ENCODE peak calls at places on chromosomes 4 and X, in nine cellular contexts. One of them, this sample, is unnamed.

GRCh38 chrX:111646515-111646914 is 34.5 kb upstream of the ALG13 start:
- DNase-seq in cardiac fibroblast: no peak
- DNase-seq in kidney epithelial cell: no peak
- DNase-seq in choroid plexus epithelial cell: no peak
- DNase-seq in ovary: no peak
- DNase-seq in A673: no peak
- DNase-seq in pancreas: no peak
- DNase-seq in fibroblast of lung: no peak
- DNase-seq in left ventricle myocardium inferior: no peak
- DNase-seq in this sample: no peak

GRCh38 chrX:5236096-5236495 is 992.6 kb downstream of the NLGN4X start:
- DNase-seq in cardiac fibroblast: no peak
- DNase-seq in kidney epithelial cell: no peak
- DNase-seq in choroid plexus epithelial cell: no peak
- DNase-seq in ovary: no peak
- DNase-seq in A673: peak
- DNase-seq in pancreas: no peak
- DNase-seq in fibroblast of lung: no peak
- DNase-seq in left ventricle myocardium inferior: no peak
- DNase-seq in this sample: no peak

GRCh38 chr4:14701896-14702295 is 300.4 kb upstream of the CPEB2 start:
- DNase-seq in cardiac fibroblast: peak
- DNase-seq in kidney epithelial cell: no peak
- DNase-seq in choroid plexus epithelial cell: peak
- DNase-seq in ovary: no peak
- DNase-seq in A673: peak
- DNase-seq in pancreas: peak
- DNase-seq in fibroblast of lung: no peak
- DNase-seq in left ventricle myocardium inferior: no peak
- DNase-seq in this sample: no peak

GRCh38 chr4:166941629-166942028 is 292.7 kb downstream of the SPOCK3 start:
- DNase-seq in cardiac fibroblast: no peak
- DNase-seq in kidney epithelial cell: no peak
- DNase-seq in choroid plexus epithelial cell: peak
- DNase-seq in ovary: no peak
- DNase-seq in A673: no peak
- DNase-seq in pancreas: no peak
- DNase-seq in fibroblast of lung: no peak
- DNase-seq in left ventricle myocardium inferior: no peak
- DNase-seq in this sample: no peak

GRCh38 chr4:57424231-57424897 is 314.2 kb upstream of the IGFBP7 start:
- DNase-seq in cardiac fibroblast: peak
- DNase-seq in kidney epithelial cell: peak
- DNase-seq in choroid plexus epithelial cell: peak
- DNase-seq in ovary: no peak
- DNase-seq in A673: no peak
- DNase-seq in pancreas: peak
- DNase-seq in fibroblast of lung: peak
- DNase-seq in left ventricle myocardium inferior: no peak
- DNase-seq in this sample: peak

GRCh38 chr4:14218641-14219040 is 591.1 kb upstream of the BOD1L1 start:
- DNase-seq in cardiac fibroblast: no peak
- DNase-seq in kidney epithelial cell: no peak
- DNase-seq in choroid plexus epithelial cell: no peak
- DNase-seq in ovary: no peak
- DNase-seq in A673: peak
- DNase-seq in pancreas: peak
- DNase-seq in fibroblast of lung: no peak
- DNase-seq in left ventricle myocardium inferior: no peak
- DNase-seq in this sample: no peak

GRCh38 chr4:78551420-78552351 is at the start of gene ANXA3:
- DNase-seq in cardiac fibroblast: no peak
- DNase-seq in kidney epithelial cell: no peak
- DNase-seq in choroid plexus epithelial cell: no peak
- DNase-seq in ovary: no peak
- DNase-seq in A673: no peak
- DNase-seq in pancreas: peak
- DNase-seq in fibroblast of lung: no peak
- DNase-seq in left ventricle myocardium inferior: peak
- DNase-seq in this sample: no peak

GRCh38 chr4:8581094-8581861 is 1.1 kb downstream of the GPR78 start:
- DNase-seq in cardiac fibroblast: no peak
- DNase-seq in kidney epithelial cell: no peak
- DNase-seq in choroid plexus epithelial cell: no peak
- DNase-seq in ovary: no peak
- DNase-seq in A673: no peak
- DNase-seq in pancreas: no peak
- DNase-seq in fibroblast of lung: no peak
- DNase-seq in left ventricle myocardium inferior: no peak
- DNase-seq in this sample: no peak

GRCh38 chr4:19850909-19851308 is 400.8 kb upstream of the SLIT2 start:
- DNase-seq in cardiac fibroblast: peak
- DNase-seq in kidney epithelial cell: peak
- DNase-seq in choroid plexus epithelial cell: peak
- DNase-seq in ovary: no peak
- DNase-seq in A673: peak
- DNase-seq in pancreas: no peak
- DNase-seq in fibroblast of lung: peak
- DNase-seq in left ventricle myocardium inferior: no peak
- DNase-seq in this sample: peak

GRCh38 chrX:148928803-148929202 is 428.4 kb downstream of the AFF2 start:
- DNase-seq in cardiac fibroblast: peak
- DNase-seq in kidney epithelial cell: peak
- DNase-seq in choroid plexus epithelial cell: peak
- DNase-seq in ovary: no peak
- DNase-seq in A673: no peak
- DNase-seq in pancreas: no peak
- DNase-seq in fibroblast of lung: no peak
- DNase-seq in left ventricle myocardium inferior: no peak
- DNase-seq in this sample: peak

GRCh38 chr4:80471701-80472100 is 136.2 kb downstream of the CFAP299 start:
- DNase-seq in cardiac fibroblast: peak
- DNase-seq in kidney epithelial cell: peak
- DNase-seq in choroid plexus epithelial cell: peak
- DNase-seq in ovary: no peak
- DNase-seq in A673: no peak
- DNase-seq in pancreas: peak
- DNase-seq in fibroblast of lung: peak
- DNase-seq in left ventricle myocardium inferior: no peak
- DNase-seq in this sample: peak

GRCh38 chr4:47372561-47372960 is 90.9 kb downstream of the COMMD8 start:
- DNase-seq in cardiac fibroblast: no peak
- DNase-seq in kidney epithelial cell: no peak
- DNase-seq in choroid plexus epithelial cell: peak
- DNase-seq in ovary: no peak
- DNase-seq in A673: no peak
- DNase-seq in pancreas: no peak
- DNase-seq in fibroblast of lung: no peak
- DNase-seq in left ventricle myocardium inferior: no peak
- DNase-seq in this sample: no peak

GRCh38 chrX:40176979-40177430 is 79.2 kb upstream of the BCOR start:
- DNase-seq in cardiac fibroblast: no peak
- DNase-seq in kidney epithelial cell: no peak
- DNase-seq in choroid plexus epithelial cell: peak
- DNase-seq in ovary: peak
- DNase-seq in A673: no peak
- DNase-seq in pancreas: peak
- DNase-seq in fibroblast of lung: no peak
- DNase-seq in left ventricle myocardium inferior: no peak
- DNase-seq in this sample: no peak
- H3K4me3 ChIP-seq in cardiac fibroblast: peak
- H3K4me3 ChIP-seq in kidney epithelial cell: peak
- H3K4me3 ChIP-seq in choroid plexus epithelial cell: peak
- H3K4me3 ChIP-seq in ovary: peak
- H3K4me3 ChIP-seq in A673: peak
- H3K4me3 ChIP-seq in pancreas: no peak
- H3K4me3 ChIP-seq in fibroblast of lung: no peak
- H3K4me3 ChIP-seq in left ventricle myocardium inferior: peak
- H3K4me3 ChIP-seq in this sample: peak

GRCh38 chrX:46624090-46624786 is 50.7 kb downstream of the CHST7 start:
- DNase-seq in cardiac fibroblast: no peak
- DNase-seq in kidney epithelial cell: no peak
- DNase-seq in choroid plexus epithelial cell: no peak
- DNase-seq in ovary: no peak
- DNase-seq in A673: no peak
- DNase-seq in pancreas: no peak
- DNase-seq in fibroblast of lung: no peak
- DNase-seq in left ventricle myocardium inferior: no peak
- DNase-seq in this sample: no peak

GRCh38 chrX:46626566-46626965 is 53.0 kb downstream of the CHST7 start:
- DNase-seq in cardiac fibroblast: peak
- DNase-seq in kidney epithelial cell: no peak
- DNase-seq in choroid plexus epithelial cell: peak
- DNase-seq in ovary: no peak
- DNase-seq in A673: peak
- DNase-seq in pancreas: no peak
- DNase-seq in fibroblast of lung: no peak
- DNase-seq in left ventricle myocardium inferior: no peak
- DNase-seq in this sample: peak

GRCh38 chrX:46627700-46628405 is 54.3 kb downstream of the CHST7 start:
- DNase-seq in cardiac fibroblast: peak
- DNase-seq in kidney epithelial cell: no peak
- DNase-seq in choroid plexus epithelial cell: no peak
- DNase-seq in ovary: peak
- DNase-seq in A673: no peak
- DNase-seq in pancreas: no peak
- DNase-seq in fibroblast of lung: peak
- DNase-seq in left ventricle myocardium inferior: no peak
- DNase-seq in this sample: peak

GRCh38 chrX:46628406-46629371 is 55.1 kb downstream of the CHST7 start:
- DNase-seq in cardiac fibroblast: peak
- DNase-seq in kidney epithelial cell: no peak
- DNase-seq in choroid plexus epithelial cell: peak
- DNase-seq in ovary: peak
- DNase-seq in A673: no peak
- DNase-seq in pancreas: peak
- DNase-seq in fibroblast of lung: peak
- DNase-seq in left ventricle myocardium inferior: peak
- DNase-seq in this sample: peak

DNA sequence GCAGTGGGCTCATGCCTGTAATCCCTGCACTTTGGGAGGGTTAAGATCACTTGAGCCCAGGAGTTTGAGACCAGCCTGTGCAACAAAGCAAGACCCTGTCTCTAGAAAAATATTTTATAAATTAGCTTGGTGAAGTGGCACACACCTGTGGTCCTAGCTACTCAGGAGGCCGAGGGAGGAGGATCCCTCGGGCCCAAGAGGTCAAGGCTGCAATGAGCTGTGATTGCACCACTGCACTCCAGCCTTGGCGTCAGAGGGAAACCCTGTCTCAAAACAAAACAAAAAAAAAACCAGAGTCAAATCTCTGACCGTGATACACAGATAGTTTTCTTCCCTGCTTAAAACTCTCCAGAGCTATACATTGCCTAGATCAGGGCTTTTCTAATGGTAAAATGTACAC is 53.5 kb downstream of the CHST7 start:
- DNase-seq in cardiac fibroblast: no peak
- DNase-seq in kidney epithelial cell: no peak
- DNase-seq in choroid plexus epithelial cell: peak
- DNase-seq in ovary: peak
- DNase-seq in A673: no peak
- DNase-seq in pancreas: no peak
- DNase-seq in fibroblast of lung: no peak
- DNase-seq in left ventricle myocardium inferior: no peak
- DNase-seq in this sample: no peak
- TF ChIP-seq CTCF in cardiac fibroblast: no peak
- TF ChIP-seq CTCF in kidney epithelial cell: no peak
- TF ChIP-seq CTCF in choroid plexus epithelial cell: no peak
- TF ChIP-seq CTCF in ovary: no peak
- TF ChIP-seq CTCF in A673: no peak
- TF ChIP-seq CTCF in pancreas: no peak
- TF ChIP-seq CTCF in fibroblast of lung: no peak
- TF ChIP-seq CTCF in left ventricle myocardium inferior: no peak
- TF ChIP-seq CTCF in this sample: no peak

GRCh38 chrX:19792412-19792811 is 95.0 kb downstream of the SH3KBP1 start:
- DNase-seq in cardiac fibroblast: no peak
- DNase-seq in kidney epithelial cell: no peak
- DNase-seq in choroid plexus epithelial cell: no peak
- DNase-seq in ovary: no peak
- DNase-seq in A673: no peak
- DNase-seq in pancreas: no peak
- DNase-seq in fibroblast of lung: no peak
- DNase-seq in left ventricle myocardium inferior: no peak
- DNase-seq in this sample: no peak

GRCh38 chrX:19789376-19789775 is 98.0 kb downstream of the SH3KBP1 start:
- DNase-seq in cardiac fibroblast: no peak
- DNase-seq in kidney epithelial cell: no peak
- DNase-seq in choroid plexus epithelial cell: no peak
- DNase-seq in ovary: no peak
- DNase-seq in A673: no peak
- DNase-seq in pancreas: no peak
- DNase-seq in fibroblast of lung: no peak
- DNase-seq in left ventricle myocardium inferior: no peak
- DNase-seq in this sample: no peak

GRCh38 chrX:19791562-19791961 is 95.8 kb downstream of the SH3KBP1 start:
- DNase-seq in cardiac fibroblast: peak
- DNase-seq in kidney epithelial cell: no peak
- DNase-seq in choroid plexus epithelial cell: peak
- DNase-seq in ovary: no peak
- DNase-seq in A673: no peak
- DNase-seq in pancreas: no peak
- DNase-seq in fibroblast of lung: peak
- DNase-seq in left ventricle myocardium inferior: no peak
- DNase-seq in this sample: peak

GRCh38 chrX:19789782-19790181 is 97.6 kb downstream of the SH3KBP1 start:
- DNase-seq in cardiac fibroblast: no peak
- DNase-seq in kidney epithelial cell: no peak
- DNase-seq in choroid plexus epithelial cell: no peak
- DNase-seq in ovary: no peak
- DNase-seq in A673: no peak
- DNase-seq in pancreas: no peak
- DNase-seq in fibroblast of lung: no peak
- DNase-seq in left ventricle myocardium inferior: no peak
- DNase-seq in this sample: no peak

DNA sequence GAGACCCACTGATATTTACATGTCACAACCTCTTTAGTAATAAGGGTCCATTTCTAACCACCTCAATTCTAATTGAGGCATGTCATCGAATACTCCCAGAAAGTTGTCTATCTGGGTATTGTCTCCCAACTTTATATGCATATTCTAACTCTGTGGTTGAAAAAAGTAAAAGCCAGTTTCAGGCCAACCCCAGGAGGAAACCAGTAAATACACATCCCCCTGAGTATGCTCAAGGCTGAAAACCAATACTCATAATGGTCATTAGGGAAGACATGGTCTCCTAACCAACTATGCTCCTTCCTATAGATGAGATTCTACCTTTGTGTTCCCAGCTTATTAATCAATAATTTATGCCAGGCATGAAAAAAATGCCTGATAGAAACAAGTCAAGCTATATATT is 96.6 kb downstream of the SH3KBP1 start:
- DNase-seq in cardiac fibroblast: no peak
- DNase-seq in kidney epithelial cell: no peak
- DNase-seq in choroid plexus epithelial cell: no peak
- DNase-seq in ovary: no peak
- DNase-seq in A673: no peak
- DNase-seq in pancreas: no peak
- DNase-seq in fibroblast of lung: no peak
- DNase-seq in left ventricle myocardium inferior: no peak
- DNase-seq in this sample: no peak
- H3K4me3 ChIP-seq in cardiac fibroblast: no peak
- H3K4me3 ChIP-seq in kidney epithelial cell: no peak
- H3K4me3 ChIP-seq in choroid plexus epithelial cell: no peak
- H3K4me3 ChIP-seq in ovary: no peak
- H3K4me3 ChIP-seq in A673: no peak
- H3K4me3 ChIP-seq in pancreas: no peak
- H3K4me3 ChIP-seq in fibroblast of lung: no peak
- H3K4me3 ChIP-seq in left ventricle myocardium inferior: no peak
- H3K4me3 ChIP-seq in this sample: no peak

GRCh38 chr4:42404001-42404400 is 6.7 kb downstream of the SHISA3 start:
- DNase-seq in cardiac fibroblast: no peak
- DNase-seq in kidney epithelial cell: no peak
- DNase-seq in choroid plexus epithelial cell: no peak
- DNase-seq in ovary: no peak
- DNase-seq in A673: no peak
- DNase-seq in pancreas: no peak
- DNase-seq in fibroblast of lung: no peak
- DNase-seq in left ventricle myocardium inferior: no peak
- DNase-seq in this sample: no peak
- TF ChIP-seq CTCF in cardiac fibroblast: no peak
- TF ChIP-seq CTCF in kidney epithelial cell: no peak
- TF ChIP-seq CTCF in choroid plexus epithelial cell: peak
- TF ChIP-seq CTCF in ovary: no peak
- TF ChIP-seq CTCF in A673: no peak
- TF ChIP-seq CTCF in pancreas: no peak
- TF ChIP-seq CTCF in fibroblast of lung: no peak
- TF ChIP-seq CTCF in left ventricle myocardium inferior: no peak
- TF ChIP-seq CTCF in this sample: peak

This sample was measured in fibroblast of pulmonary artery.